ENCODE peak calls at places on chromosome 12, in eight cellular contexts. One of them, this sample, is unnamed.
A peak's percentile ranks its signal among the peaks of the same experiment; 100 is the strongest.

GRCh38 chr12:95218852-95219171 is 1.2 kb downstream of the VEZT start:
- DNase-seq in omental fat pad: no peak
- DNase-seq in WTC11: no peak
- DNase-seq in HS-5: no peak
- DNase-seq in Calu3: peak; percentile 50
- DNase-seq in MV-4-11: no peak
- DNase-seq in cardiac muscle cell: no peak
- DNase-seq in HEK293T: no peak
- DNase-seq in this sample: no peak

GRCh38 chr12:121050725-121051124 is 11.7 kb upstream of the OASL start:
- DNase-seq in MV-4-11: no peak
- DNase-seq in cardiac muscle cell: no peak
- DNase-seq in WTC11: no peak
- DNase-seq in omental fat pad: no peak
- DNase-seq in Calu3: no peak
- DNase-seq in HS-5: no peak
- DNase-seq in HEK293T: no peak
- DNase-seq in this sample: no peak

GRCh38 chr12:124527861-124528561 is 39.4 kb downstream of the NCOR2 start:
- DNase-seq in HEK293T: peak; percentile 66
- DNase-seq in cardiac muscle cell: no peak
- DNase-seq in Calu3: no peak
- DNase-seq in WTC11: no peak
- DNase-seq in MV-4-11: no peak
- DNase-seq in omental fat pad: no peak
- DNase-seq in HS-5: no peak
- DNase-seq in this sample: no peak

GRCh38 chr12:131829795-131830334 is 1.7 kb downstream of the MMP17 start:
- DNase-seq in MV-4-11: no peak
- DNase-seq in HEK293T: no peak
- DNase-seq in WTC11: no peak
- DNase-seq in Calu3: no peak
- DNase-seq in cardiac muscle cell: no peak
- DNase-seq in omental fat pad: no peak
- DNase-seq in HS-5: no peak
- DNase-seq in this sample: no peak

GRCh38 chr12:111285191-111285590 is 83.7 kb downstream of the PHETA1 start:
- DNase-seq in Calu3: no peak
- DNase-seq in cardiac muscle cell: no peak
- DNase-seq in MV-4-11: no peak
- DNase-seq in WTC11: peak; percentile 46
- DNase-seq in HS-5: no peak
- DNase-seq in omental fat pad: no peak
- DNase-seq in HEK293T: no peak
- DNase-seq in this sample: no peak

GRCh38 chr12:52126050-52126604 is 46.6 kb downstream of the SMIM41 start:
- DNase-seq in MV-4-11: no peak
- DNase-seq in cardiac muscle cell: no peak
- DNase-seq in omental fat pad: no peak
- DNase-seq in WTC11: no peak
- DNase-seq in HS-5: no peak
- DNase-seq in Calu3: no peak
- DNase-seq in HEK293T: peak; percentile 4
- DNase-seq in this sample: no peak

GRCh38 chr12:105667880-105668279 is 337.4 kb downstream of the C12orf75 start:
- DNase-seq in HEK293T: no peak
- DNase-seq in MV-4-11: no peak
- DNase-seq in HS-5: no peak
- DNase-seq in WTC11: no peak
- DNase-seq in Calu3: no peak
- DNase-seq in cardiac muscle cell: no peak
- DNase-seq in omental fat pad: no peak
- DNase-seq in this sample: no peak

GRCh38 chr12:127556487-127556886 is 710.5 kb upstream of the TMEM132C start:
- DNase-seq in Calu3: no peak
- DNase-seq in HEK293T: no peak
- DNase-seq in cardiac muscle cell: no peak
- DNase-seq in WTC11: no peak
- DNase-seq in omental fat pad: no peak
- DNase-seq in HS-5: no peak
- DNase-seq in MV-4-11: peak; percentile 85
- DNase-seq in this sample: no peak

GRCh38 chr12:92077530-92077929 is 68.1 kb downstream of the BTG1 start:
- DNase-seq in MV-4-11: no peak
- DNase-seq in WTC11: no peak
- DNase-seq in omental fat pad: no peak
- DNase-seq in cardiac muscle cell: no peak
- DNase-seq in HS-5: no peak
- DNase-seq in HEK293T: no peak
- DNase-seq in Calu3: no peak
- DNase-seq in this sample: no peak

GRCh38 chr12:3236345-3237153 is 159.4 kb downstream of the TSPAN9 start:
- DNase-seq in omental fat pad: no peak
- DNase-seq in HEK293T: peak; percentile 63
- DNase-seq in Calu3: peak; percentile 80
- DNase-seq in MV-4-11: no peak
- DNase-seq in WTC11: peak; percentile 52
- DNase-seq in HS-5: no peak
- DNase-seq in cardiac muscle cell: peak; percentile 64
- DNase-seq in this sample: no peak

GRCh38 chr12:32906407-32907165 is 10.0 kb upstream of the PKP2 start:
- DNase-seq in HS-5: no peak
- DNase-seq in WTC11: no peak
- DNase-seq in omental fat pad: no peak
- DNase-seq in cardiac muscle cell: no peak
- DNase-seq in MV-4-11: peak; percentile 66
- DNase-seq in HEK293T: no peak
- DNase-seq in Calu3: no peak
- DNase-seq in this sample: no peak

GRCh38 chr12:108106599-108106998 is 22.5 kb upstream of the WSCD2 start:
- DNase-seq in HS-5: no peak
- DNase-seq in MV-4-11: no peak
- DNase-seq in omental fat pad: no peak
- DNase-seq in WTC11: no peak
- DNase-seq in cardiac muscle cell: no peak
- DNase-seq in Calu3: no peak
- DNase-seq in HEK293T: no peak
- DNase-seq in this sample: no peak

GRCh38 chr12:12577786-12578185 is 15.1 kb upstream of the DUSP16 start:
- DNase-seq in HS-5: no peak
- DNase-seq in Calu3: no peak
- DNase-seq in omental fat pad: no peak
- DNase-seq in cardiac muscle cell: no peak
- DNase-seq in HEK293T: no peak
- DNase-seq in WTC11: no peak
- DNase-seq in MV-4-11: no peak
- DNase-seq in this sample: no peak

GRCh38 chr12:92108651-92109050 is 37.0 kb downstream of the BTG1 start:
- DNase-seq in WTC11: no peak
- DNase-seq in Calu3: no peak
- DNase-seq in cardiac muscle cell: peak; percentile 87
- DNase-seq in omental fat pad: no peak
- DNase-seq in MV-4-11: peak; percentile 80
- DNase-seq in HS-5: peak; percentile 8
- DNase-seq in HEK293T: peak; percentile 40
- DNase-seq in this sample: no peak

GRCh38 chr12:89566615-89567014 is 40.8 kb upstream of the POC1B start:
- DNase-seq in HEK293T: no peak
- DNase-seq in MV-4-11: no peak
- DNase-seq in omental fat pad: no peak
- DNase-seq in HS-5: no peak
- DNase-seq in cardiac muscle cell: peak; percentile 35
- DNase-seq in Calu3: no peak
- DNase-seq in WTC11: no peak
- DNase-seq in this sample: no peak

GRCh38 chr12:121279507-121279915 is 17.0 kb downstream of the CAMKK2 start:
- DNase-seq in Calu3: no peak
- DNase-seq in omental fat pad: no peak
- DNase-seq in cardiac muscle cell: peak; percentile 64
- DNase-seq in WTC11: no peak
- DNase-seq in HS-5: no peak
- DNase-seq in HEK293T: no peak
- DNase-seq in MV-4-11: no peak
- DNase-seq in this sample: no peak

GRCh38 chr12:123351349-123351748 is 13.3 kb downstream of the SBNO1 start:
- DNase-seq in WTC11: no peak
- DNase-seq in HEK293T: no peak
- DNase-seq in HS-5: no peak
- DNase-seq in MV-4-11: peak; percentile 8
- DNase-seq in omental fat pad: no peak
- DNase-seq in Calu3: no peak
- DNase-seq in cardiac muscle cell: no peak
- DNase-seq in this sample: no peak

GRCh38 chr12:112192475-112192874 is 67.1 kb downstream of the TRAFD1 start:
- DNase-seq in omental fat pad: no peak
- DNase-seq in MV-4-11: no peak
- DNase-seq in WTC11: no peak
- DNase-seq in HEK293T: no peak
- DNase-seq in Calu3: no peak
- DNase-seq in HS-5: no peak
- DNase-seq in cardiac muscle cell: no peak
- DNase-seq in this sample: no peak

GRCh38 chr12:116366456-116366776 is 88.9 kb upstream of the MED13L start:
- DNase-seq in cardiac muscle cell: no peak
- DNase-seq in HEK293T: no peak
- DNase-seq in WTC11: no peak
- DNase-seq in HS-5: no peak
- DNase-seq in omental fat pad: no peak
- DNase-seq in Calu3: no peak
- DNase-seq in MV-4-11: no peak
- DNase-seq in this sample: no peak

GRCh38 chr12:132474237-132474741 is 15.7 kb upstream of the FBRSL1 start:
- DNase-seq in Calu3: no peak
- DNase-seq in MV-4-11: no peak
- DNase-seq in HEK293T: no peak
- DNase-seq in HS-5: no peak
- DNase-seq in omental fat pad: no peak
- DNase-seq in WTC11: no peak
- DNase-seq in cardiac muscle cell: no peak
- DNase-seq in this sample: no peak

This sample was measured in H1.